ENCODE peak calls at places on chromosome 15, in four cellular contexts. X, L, P and W are unnamed samples.
A peak's percentile ranks its signal among the peaks of the same experiment; 100 is the strongest.

GRCh38 chr15:94225616-94226015 is 5.7 kb upstream of the MCTP2 start:
- DNase-seq in P (no peak), X (no peak), L (no peak), W (no peak)

GRCh38 chr15:90154246-90154645 is 46.9 kb upstream of the SEMA4B start:
- DNase-seq in L (no peak), X (no peak), P (no peak), W (no peak)

GRCh38 chr15:29294732-29295131 is 25.1 kb upstream of the NSMCE3 start:
- DNase-seq in P (no peak), X (no peak), L (no peak), W (no peak)

GRCh38 chr15:95953032-95953431 is 377.5 kb upstream of the NR2F2 start:
- DNase-seq in X (no peak), P (no peak), L (peak; percentile 47), W (no peak)

GRCh38 chr15:58159827-58160386 is 21.7 kb downstream of the AQP9 start:
- DNase-seq in X (no peak), P (no peak), L (no peak), W (peak; percentile 60)

GRCh38 chr15:90036343-90036742 is 35.2 kb downstream of the ZNF710 start:
- DNase-seq in P (no peak), L (no peak), X (no peak), W (no peak)

GRCh38 chr15:77440378-77440999 is 19.8 kb downstream of the HMG20A start:
- DNase-seq in P (no peak), L (no peak), X (no peak), W (no peak)

GRCh38 chr15:79339588-79340314 is 28.8 kb downstream of the TMED3 start:
- DNase-seq in P (no peak), L (peak; percentile 47), X (peak; percentile 13), W (peak; percentile 69)

GRCh38 chr15:48647963-48648362 is 2.5 kb upstream of the FBN1 start:
- DNase-seq in L (no peak), X (no peak), P (no peak), W (no peak)

GRCh38 chr15:60387321-60387720 is 10.5 kb downstream of the ANXA2 start:
- DNase-seq in P (no peak), X (no peak), L (no peak), W (no peak)

GRCh38 chr15:89714775-89715174 is 24.2 kb downstream of the WDR93 start:
- DNase-seq in L (no peak), X (no peak), P (no peak), W (no peak)

GRCh38 chr15:48352474-48353072 is 21.3 kb downstream of the DUT start:
- DNase-seq in X (peak; percentile 72), P (peak; percentile 19), L (peak; percentile 83), W (peak; percentile 67)

DNA sequence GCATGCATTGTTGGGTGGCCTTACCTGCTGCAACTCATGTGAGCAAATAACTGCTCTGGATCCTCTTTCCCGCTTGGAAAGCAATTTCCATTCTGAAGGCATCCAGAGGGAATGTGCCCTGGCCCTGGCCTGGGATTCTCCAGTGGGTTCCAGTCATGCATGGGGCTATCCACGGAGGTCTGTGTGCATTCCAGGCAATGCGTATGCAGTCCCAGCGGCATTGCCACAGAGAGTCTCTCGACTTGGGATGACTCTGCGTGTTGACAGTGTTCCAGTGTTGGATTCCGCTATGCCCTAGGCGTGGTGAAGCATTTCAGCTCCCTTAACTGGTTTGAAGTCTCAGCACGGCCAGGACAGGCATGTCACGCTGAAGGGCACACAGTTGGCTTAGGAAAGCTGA is 113.9 kb downstream of the SNRPN start:
- DNase-seq in X (no peak), P (no peak), L (no peak), W (no peak)
- H2AFZ ChIP-seq in X (no peak overlapping the region), P (no peak overlapping the region), L (no peak overlapping the region), W (no peak overlapping the region)

DNA sequence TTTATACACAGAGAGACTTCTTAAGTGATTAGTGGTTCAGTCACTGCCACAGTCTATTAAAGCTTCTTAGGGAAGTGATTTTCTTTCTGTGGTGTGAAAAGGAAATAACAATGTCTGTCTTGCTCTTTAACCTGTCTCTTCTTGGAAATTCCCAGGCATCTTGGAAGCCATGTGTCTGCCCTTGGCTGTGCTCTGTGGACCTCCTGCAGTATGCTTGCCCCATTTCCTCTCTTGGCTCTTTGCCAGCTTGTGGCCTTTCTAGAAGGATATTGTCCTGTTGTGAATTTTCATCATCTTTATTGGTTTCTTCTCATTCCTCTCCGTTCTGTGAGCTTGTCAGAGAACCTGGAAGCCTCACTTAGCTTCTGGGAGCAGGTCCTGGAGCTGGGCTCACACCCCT is 338.4 kb upstream of the C2CD4B start:
- DNase-seq in P (no peak), L (peak; percentile 2), X (no peak), W (peak; percentile 24)
- TF ChIP-seq POLR2AphosphoS5 in P (no peak), L (no peak), X (no peak), W (no peak)

GRCh38 chr15:88337993-88338392 is 81.5 kb upstream of the NTRK3 start:
- DNase-seq in L (no peak), X (no peak), P (no peak), W (no peak)
- TF ChIP-seq JUN in L (no peak), X (no peak), P (no peak), W (no peak)

GRCh38 chr15:66454143-66454542 is 43.4 kb downstream of the SNAPC5 start:
- DNase-seq in P (no peak), L (no peak), X (peak; percentile 27), W (no peak)
- H2AFZ ChIP-seq in P (no peak overlapping the region), L (no peak overlapping the region), X (no peak overlapping the region), W (no peak overlapping the region)

GRCh38 chr15:68184616-68185470 is 20.3 kb downstream of the CALML4 start:
- DNase-seq in P (no peak), L (no peak), X (no peak), W (no peak)

GRCh38 chr15:68188647-68189046 is 16.5 kb downstream of the CALML4 start:
- DNase-seq in P (no peak), X (no peak), L (no peak), W (no peak)

GRCh38 chr15:68190048-68190447 is 15.1 kb downstream of the CALML4 start:
- DNase-seq in L (no peak), X (no peak), P (no peak), W (no peak)

GRCh38 chr15:68186671-68187397 is 18.3 kb downstream of the CALML4 start:
- DNase-seq in P (no peak), L (no peak), X (no peak), W (no peak)

DNA sequence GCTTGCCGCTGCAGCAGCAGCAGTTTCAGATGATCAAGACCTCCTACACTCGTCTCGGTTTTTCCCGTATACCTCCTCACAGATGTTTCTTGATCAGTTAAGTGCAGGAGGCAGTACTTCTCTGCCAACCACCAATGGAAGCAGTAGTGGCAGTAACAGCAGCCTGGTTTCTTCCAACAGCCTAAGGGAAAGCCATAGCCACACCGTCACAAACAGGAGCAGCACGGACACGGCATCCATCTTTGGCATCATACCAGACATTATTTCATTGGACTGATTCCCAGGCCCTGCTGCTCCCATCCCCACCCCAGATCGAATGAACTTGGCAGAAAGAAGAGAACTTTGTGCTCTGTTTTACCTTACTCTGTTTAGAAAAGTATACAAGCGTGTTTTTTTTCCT is 17.6 kb downstream of the CALML4 start:
- DNase-seq in P (no peak), X (no peak), L (no peak), W (peak; percentile 67)
- TF ChIP-seq POLR2AphosphoS5 in P (peak; percentile 43), X (no peak), L (no peak), W (no peak)

GRCh38 chr15:81302605-81303204 is 21.2 kb downstream of the STARD5 start:
- DNase-seq in L (no peak), X (no peak), P (no peak), W (no peak)

GRCh38 chr15:81303241-81304225 is 20.4 kb downstream of the STARD5 start:
- DNase-seq in X (no peak), P (peak; percentile 19), L (no peak), W (no peak)

GRCh38 chr15:81301385-81301784 is 22.6 kb downstream of the STARD5 start:
- DNase-seq in X (no peak), P (no peak), L (no peak), W (no peak)

GRCh38 chr15:81301815-81302399 is 22.0 kb downstream of the STARD5 start:
- DNase-seq in X (no peak), L (no peak), P (no peak), W (no peak)

GRCh38 chr15:81304226-81304625 is 19.7 kb downstream of the STARD5 start:
- DNase-seq in X (no peak), L (no peak), P (no peak), W (no peak)
- TF ChIP-seq JUN in X (no peak), L (no peak), P (no peak), W (no peak)